ENCODE peak calls at places on chromosomes 4 and X, in eight cellular contexts. C, D, G, Y, R, F, B and E are unnamed samples.
A peak's percentile ranks its signal among the peaks of the same experiment; 100 is the strongest.

GRCh38 chr4:826508-827208 is 729 bp upstream of the CPLX1 start:
- DNase-seq in F (no peak), G (no peak), D (no peak), B (no peak), R (peak; percentile 14), C (peak; percentile 82), Y (no peak), E (no peak)

GRCh38 chr4:83489711-83490326 is 4.9 kb upstream of the ABRAXAS1 start:
- DNase-seq in Y (no peak), B (no peak), D (no peak), G (no peak), R (no peak), C (no peak), F (no peak), E (no peak)

GRCh38 chrX:129450123-129450522 is 73.2 kb downstream of the SMARCA1 start:
- DNase-seq in R (no peak), D (no peak), Y (no peak), C (no peak), B (no peak), F (no peak), G (no peak), E (no peak)

GRCh38 chr4:123649644-123650356 is 253.2 kb downstream of the SPRY1 start:
- DNase-seq in F (peak; percentile 38), G (no peak), R (peak; percentile 38), Y (peak; percentile 67), B (no peak), C (no peak), D (peak; percentile 76), E (no peak)

GRCh38 chrX:10902001-10902400 is 209.1 kb upstream of the HCCS start:
- DNase-seq in F (no peak), D (no peak), G (no peak), R (no peak), Y (no peak), B (no peak), C (no peak), E (no peak)

GRCh38 chrX:137575596-137576255 is 9.8 kb downstream of the ZIC3 start:
- DNase-seq in Y (no peak), G (no peak), F (no peak), D (no peak), R (no peak), B (no peak), C (no peak), E (no peak)

GRCh38 chr4:15139599-15139998 is 137.3 kb downstream of the CPEB2 start:
- DNase-seq in F (no peak), G (no peak), Y (no peak), D (no peak), B (no peak), R (no peak), C (no peak), E (no peak)

GRCh38 chr4:173370130-173370476 is 651 bp upstream of the SAP30 start:
- DNase-seq in F (peak; percentile 65), R (peak; percentile 66), Y (no peak), B (no peak), C (peak; percentile 23), D (no peak), G (no peak), E (peak; percentile 44)

GRCh38 chr4:71004281-71004851 is 10.9 kb downstream of the DCK start:
- DNase-seq in F (peak; percentile 49), C (no peak), Y (no peak), R (no peak), G (no peak), D (no peak), B (no peak), E (no peak)

GRCh38 chr4:1247811-1248261 is 1.1 kb downstream of the CTBP1 start:
- DNase-seq in B (no peak), F (no peak), Y (no peak), G (no peak), R (no peak), D (no peak), C (peak; percentile 50), E (no peak)

GRCh38 chrX:66163849-66164401 is at the start of gene HEPH:
- DNase-seq in F (peak; percentile 25), B (no peak), G (no peak), C (peak; percentile 58), Y (peak; percentile 5), R (no peak), D (peak; percentile 12), E (no peak)

GRCh38 chrX:85084770-85085393 is 81.2 kb downstream of the APOOL start:
- DNase-seq in G (no peak), F (no peak), Y (peak; percentile 4), R (no peak), D (peak; percentile 33), C (peak; percentile 49), B (peak; percentile 1), E (no peak)

GRCh38 chrX:30635630-30636029 is 17.6 kb upstream of the GK start:
- DNase-seq in R (no peak), Y (no peak), C (peak; percentile 13), D (no peak), F (no peak), B (no peak), G (no peak), E (no peak)

GRCh38 chrX:48071064-48071985 is at the start of gene ZNF630:
- DNase-seq in Y (no peak), D (peak; percentile 63), R (peak; percentile 80), G (peak; percentile 46), B (no peak), F (peak; percentile 85), C (peak; percentile 44), E (no peak)

GRCh38 chr4:3513807-3514206 is 18.4 kb downstream of the LRPAP1 start:
- DNase-seq in B (no peak), F (no peak), Y (no peak), D (no peak), C (no peak), G (no peak), R (no peak), E (no peak)

GRCh38 chr4:33911951-33912350 is 2332.4 kb downstream of the ARAP2 start:
- DNase-seq in C (no peak), Y (no peak), G (no peak), D (no peak), R (no peak), B (no peak), F (no peak), E (no peak)

GRCh38 chrX:154733072-154733425 is 17.8 kb downstream of the GAB3 start:
- DNase-seq in F (no peak), D (no peak), R (no peak), Y (no peak), B (no peak), C (no peak), G (no peak), E (no peak)

DNA sequence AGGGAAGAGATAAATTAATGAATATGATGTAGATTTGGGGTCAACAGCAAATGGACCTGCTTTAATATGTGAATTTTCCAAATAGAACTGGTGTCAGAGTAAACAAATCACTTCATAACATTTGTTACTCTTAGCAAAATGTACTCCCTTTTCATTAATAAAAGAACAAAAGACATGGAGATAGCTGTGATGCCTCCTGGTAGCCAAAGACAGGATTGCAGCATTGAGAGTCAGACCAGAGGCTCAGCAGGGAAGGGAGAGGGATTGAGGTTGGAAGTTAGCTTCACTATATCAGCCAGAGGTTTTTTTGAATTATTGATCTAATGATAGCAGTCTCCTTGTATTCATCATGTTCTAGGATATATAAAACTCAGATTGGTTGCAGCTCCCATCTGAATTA is 17.4 kb upstream of the RAB40A start:
- DNase-seq in Y (no peak), B (no peak), R (no peak), G (no peak), C (no peak), D (no peak), F (no peak), E (no peak)
- TF ChIP-seq CTCF in Y (no peak), B (no peak), R (no peak), G (no peak), C (no peak), D (peak; percentile 2), F (no peak), E (no peak)

DNA sequence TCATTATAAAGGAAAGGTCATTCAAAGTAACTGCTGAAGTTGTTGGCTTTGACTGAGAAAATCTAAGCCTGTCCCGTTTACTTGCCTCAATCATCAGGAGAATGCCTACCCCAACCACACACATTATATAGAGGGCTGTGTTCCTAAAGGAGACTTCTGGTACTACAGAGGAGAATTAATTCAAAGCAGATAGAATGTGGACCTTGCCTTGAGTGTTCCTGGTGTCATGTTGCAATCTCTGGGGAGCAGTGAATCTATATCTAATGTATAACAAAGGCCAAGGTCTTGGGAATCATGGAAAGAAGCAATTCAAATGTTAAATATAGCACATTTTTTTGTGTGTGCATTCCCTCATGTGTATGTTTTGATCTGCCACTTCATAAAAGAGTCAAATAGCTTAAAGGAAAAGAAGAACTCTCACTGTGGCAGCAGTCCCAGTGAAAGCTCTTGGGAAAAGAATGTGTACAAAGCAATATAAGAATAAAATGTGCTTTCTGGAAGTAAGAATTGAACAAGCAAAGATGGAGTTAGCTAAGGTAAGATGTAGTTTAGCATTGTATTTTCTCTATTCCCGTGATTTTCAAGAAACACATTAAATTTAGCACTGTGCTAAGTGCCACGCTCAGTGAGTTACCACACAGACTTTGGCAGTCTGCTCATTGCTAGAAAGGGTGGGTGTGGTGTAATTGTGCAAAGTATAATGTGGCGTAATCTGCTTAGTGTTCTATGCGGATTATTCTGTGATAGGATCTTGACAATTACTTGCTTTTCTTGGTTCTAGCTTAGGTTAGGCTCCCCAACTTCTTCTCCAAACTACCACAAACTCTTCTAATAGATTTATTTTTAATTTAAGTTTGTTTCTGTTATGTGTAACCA is 13.7 kb downstream of the ADH6 start:
- DNase-seq in C (no peak), G (no peak), Y (no peak), D (peak; percentile 36), F (peak; percentile 32), R (no peak), B (no peak), E (no peak)
- TF ChIP-seq CTCF in C (no peak), G (no peak), Y (no peak), D (no peak), F (peak; percentile 21), R (no peak), B (no peak), E (no peak)

GRCh38 chrX:45557390-45557789 is 356.7 kb upstream of the DIPK2B start:
- DNase-seq in D (no peak), Y (no peak), R (no peak), C (no peak), G (no peak), F (no peak), B (no peak), E (no peak)
- TF ChIP-seq CTCF in D (no peak), Y (peak; percentile 18), R (no peak), C (no peak), G (no peak), F (no peak), B (no peak), E (no peak)

GRCh38 chrX:103779156-103779555 is 2.5 kb downstream of the PLP1 start:
- DNase-seq in C (no peak), F (no peak), B (no peak), G (no peak), R (no peak), Y (no peak), D (peak; percentile 15), E (no peak)

GRCh38 chrX:103782640-103783039 is 6.0 kb downstream of the PLP1 start:
- DNase-seq in R (no peak), Y (no peak), D (no peak), G (no peak), B (no peak), C (no peak), F (no peak), E (no peak)

GRCh38 chrX:103783971-103784370 is 7.3 kb downstream of the PLP1 start:
- DNase-seq in Y (no peak), F (no peak), B (no peak), R (no peak), D (no peak), C (no peak), G (no peak), E (no peak)

GRCh38 chrX:103776586-103776985 is at the start of gene PLP1:
- DNase-seq in D (no peak), G (no peak), Y (no peak), B (no peak), C (no peak), R (no peak), F (no peak), E (no peak)

GRCh38 chrX:103780701-103781402 is 4.2 kb downstream of the PLP1 start:
- DNase-seq in F (no peak), D (no peak), R (no peak), C (no peak), B (no peak), G (no peak), Y (no peak), E (no peak)
- TF ChIP-seq CTCF in F (no peak), D (no peak), R (no peak), C (no peak), B (no peak), G (no peak), Y (no peak), E (no peak)